ENCODE peak calls at places on chromosome 4, in four cellular contexts. Q, P, W and D are unnamed samples.
A peak's percentile ranks its signal among the peaks of the same experiment; 100 is the strongest.

GRCh38 chr4:56723201-56723605 is 42.1 kb upstream of the HOPX start:
- ATAC-seq in Q (no peak), P (no peak), W (no peak), D (no peak)

GRCh38 chr4:180932365-180933001 is 1310.7 kb upstream of the TENM3 start:
- ATAC-seq in Q (no peak), P (no peak), W (no peak), D (no peak)

GRCh38 chr4:23877758-23878229 is 12.1 kb downstream of the PPARGC1A start:
- ATAC-seq in Q (no peak), P (peak; percentile 78), W (peak; percentile 56), D (no peak)

GRCh38 chr4:145625677-145626622 is 6.8 kb downstream of the MMAA start:
- ATAC-seq in Q (no peak), P (no peak), W (no peak), D (no peak)

GRCh38 chr4:113781439-113782040 is 20.0 kb upstream of the CAMK2D start:
- ATAC-seq in Q (no peak), P (no peak), W (no peak), D (no peak)

GRCh38 chr4:18691431-18692200 is 670.1 kb upstream of the LCORL start:
- ATAC-seq in Q (no peak), P (no peak), W (no peak), D (no peak)

GRCh38 chr4:182483685-182484084 is 240.5 kb downstream of the TENM3 start:
- ATAC-seq in Q (no peak), P (no peak), W (no peak), D (no peak)

GRCh38 chr4:94974773-94975172 is 217.0 kb downstream of the BMPR1B start:
- ATAC-seq in Q (peak; percentile 70), P (no peak), W (no peak), D (no peak)

GRCh38 chr4:180550106-180550505 is 1693.1 kb upstream of the TENM3 start:
- ATAC-seq in Q (no peak), P (no peak), W (no peak), D (no peak)

GRCh38 chr4:117771647-117772337 is 262.5 kb upstream of the NDST3 start:
- ATAC-seq in Q (no peak), P (no peak), W (no peak), D (no peak)

GRCh38 chr4:2141762-2142520 is 82.8 kb downstream of the NAT8L start:
- ATAC-seq in Q (no peak), P (peak; percentile 31), W (no peak), D (no peak)

GRCh38 chr4:43607400-43607799 is 714.9 kb downstream of the GRXCR1 start:
- ATAC-seq in Q (no peak), P (no peak), W (no peak), D (no peak)

GRCh38 chr4:179344861-179345260 is 1902.6 kb upstream of the AGA start:
- ATAC-seq in Q (no peak), P (no peak), W (no peak), D (no peak)

GRCh38 chr4:73432169-73433000 is 3.6 kb upstream of the AFP start:
- ATAC-seq in Q (no peak), P (no peak), W (no peak), D (no peak)

GRCh38 chr4:59630235-59630634 is 1569.9 kb upstream of the ADGRL3 start:
- ATAC-seq in Q (no peak), P (no peak), W (no peak), D (no peak)

GRCh38 chr4:174210952-174211490 is 72.4 kb downstream of the FBXO8 start:
- ATAC-seq in Q (no peak), P (no peak), W (no peak), D (no peak)

GRCh38 chr4:121009578-121010338 is 62.6 kb downstream of the NDNF start:
- ATAC-seq in Q (no peak), P (no peak), W (no peak), D (no peak)

GRCh38 chr4:145280541-145280940 is 100.2 kb upstream of the OTUD4 start:
- ATAC-seq in Q (no peak), P (no peak), W (no peak), D (no peak)

GRCh38 chr4:41405464-41405863 is 132.5 kb upstream of the LIMCH1 start:
- ATAC-seq in Q (peak; percentile 42), P (no peak), W (no peak), D (no peak)

GRCh38 chr4:152591361-152591760 is 55.5 kb upstream of the FBXW7 start:
- ATAC-seq in Q (no peak), P (peak; percentile 87), W (no peak), D (peak; percentile 76)

GRCh38 chr4:118741456-118741855 is 56.3 kb downstream of the METTL14 start:
- ATAC-seq in Q (no peak), P (peak; percentile 40), W (peak; percentile 34), D (peak; percentile 21)

GRCh38 chr4:77074961-77075855 is 581 bp downstream of the CCNI start:
- ATAC-seq in Q (peak; percentile 35), P (peak; percentile 84), W (peak; percentile 75), D (peak; percentile 57)

GRCh38 chr4:2337896-2338295 is 76.0 kb upstream of the MXD4 start:
- ATAC-seq in Q (no peak), P (no peak), W (no peak), D (no peak)

GRCh38 chr4:122679317-122679716 is 53.2 kb upstream of the BBS12 start:
- ATAC-seq in Q (no peak), P (no peak), W (no peak), D (no peak)

GRCh38 chr4:184215709-184216328 is 1.9 kb downstream of the ENPP6 start:
- ATAC-seq in Q (no peak), P (no peak), W (no peak), D (no peak)

GRCh38 chr4:38654273-38654672 is 9.7 kb upstream of the KLF3 start:
- ATAC-seq in Q (no peak), P (no peak), W (no peak), D (no peak)

GRCh38 chr4:74942251-74942917 is 9.5 kb downstream of the PARM1 start:
- ATAC-seq in Q (no peak), P (no peak), W (no peak), D (no peak)

GRCh38 chr4:673349-674091 is 556 bp downstream of the ATP5ME start:
- ATAC-seq in Q (no peak), P (peak; percentile 34), W (peak; percentile 30), D (peak; percentile 13)

GRCh38 chr4:8683462-8683861 is 90.9 kb downstream of the CPZ start:
- ATAC-seq in Q (no peak), P (no peak), W (no peak), D (no peak)

GRCh38 chr4:19961092-19961491 is 290.6 kb upstream of the SLIT2 start:
- ATAC-seq in Q (no peak), P (no peak), W (no peak), D (no peak)

GRCh38 chr4:56641494-56642051 is 39.5 kb downstream of the HOPX start:
- ATAC-seq in Q (peak; percentile 89), P (no peak), W (no peak), D (no peak)

GRCh38 chr4:136156947-136157346 is 1375.3 kb downstream of the PCDH18 start:
- ATAC-seq in Q (no peak), P (no peak), W (no peak), D (no peak)

GRCh38 chr4:15144249-15144966 is 142.1 kb downstream of the CPEB2 start:
- ATAC-seq in Q (no peak), P (no peak), W (no peak), D (no peak)

GRCh38 chr4:123640271-123640670 is 243.7 kb downstream of the SPRY1 start:
- ATAC-seq in Q (no peak), P (no peak), W (no peak), D (no peak)

GRCh38 chr4:96598465-96598864 is 758.6 kb downstream of the PDHA2 start:
- ATAC-seq in Q (no peak), P (no peak), W (no peak), D (no peak)

GRCh38 chr4:6804082-6804752 is 21.7 kb downstream of the KIAA0232 start:
- ATAC-seq in Q (no peak), P (no peak), W (no peak), D (no peak)

GRCh38 chr4:6803246-6803645 is 20.7 kb downstream of the KIAA0232 start:
- ATAC-seq in Q (no peak), P (no peak), W (no peak), D (no peak)

GRCh38 chr4:6811165-6811564 is 28.6 kb downstream of the KIAA0232 start:
- ATAC-seq in Q (no peak), P (no peak), W (no peak), D (no peak)

GRCh38 chr4:6808259-6808658 is 25.7 kb downstream of the KIAA0232 start:
- ATAC-seq in Q (no peak), P (peak; percentile 30), W (no peak), D (no peak)

GRCh38 chr4:6806924-6807676 is 24.6 kb downstream of the KIAA0232 start:
- ATAC-seq in Q (no peak), P (no peak), W (no peak), D (no peak)
- H3K4me3 ChIP-seq in Q (no peak overlapping the region), P (no peak overlapping the region), W (no peak overlapping the region), D (no peak overlapping the region)

GRCh38 chr4:81405900-81406401 is 65.8 kb downstream of the RASGEF1B start:
- ATAC-seq in Q (peak; percentile 85), P (peak; percentile 70), W (peak; percentile 87), D (peak; percentile 75)
- H3K4me3 ChIP-seq in Q (no peak overlapping the region), P (peak overlapping the region; percentile 26), W (no peak overlapping the region), D (peak overlapping the region; percentile 13)

GRCh38 chr4:129968778-129969177 is 872.8 kb downstream of the C4orf33 start:
- ATAC-seq in Q (no peak), P (no peak), W (no peak), D (no peak)
- H3K4me3 ChIP-seq in Q (no peak overlapping the region), P (no peak overlapping the region), W (no peak overlapping the region), D (no peak overlapping the region)

DNA sequence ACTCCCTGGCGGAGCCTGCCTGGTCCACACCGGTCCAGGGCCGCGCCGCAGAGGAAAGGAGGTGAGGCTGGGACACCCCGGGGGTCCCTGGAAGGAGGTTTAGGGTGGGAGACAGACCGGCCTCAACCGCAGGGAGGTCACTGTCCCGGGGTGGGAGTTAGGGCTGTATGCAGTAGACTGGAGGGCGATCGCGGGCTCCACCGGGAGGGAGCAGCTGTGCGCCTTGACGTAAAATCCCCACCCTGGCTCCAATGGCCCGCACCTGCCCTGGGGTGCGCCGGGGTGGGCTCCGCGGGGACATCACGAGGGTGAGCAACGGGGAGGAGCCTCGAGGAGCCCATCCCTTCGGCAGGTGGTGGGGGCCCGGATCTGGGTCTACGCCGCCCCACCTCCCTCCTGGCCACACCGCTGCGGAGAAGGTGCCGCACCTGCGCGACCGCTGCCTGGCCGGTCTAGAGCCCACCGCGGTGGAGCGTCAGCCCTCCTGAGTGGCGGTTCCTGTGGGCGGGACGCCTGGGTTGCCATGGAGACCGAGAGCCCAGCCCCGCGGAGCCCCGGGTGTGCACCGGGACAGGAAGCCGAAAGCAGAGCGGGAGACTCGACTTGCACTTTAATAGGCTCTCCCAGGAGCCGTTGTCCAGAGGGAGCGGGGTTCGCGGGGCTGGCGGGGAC is 105.1 kb downstream of the ADRA2C start:
- ATAC-seq in Q (no peak), P (no peak), W (no peak), D (no peak)
- H3K4me3 ChIP-seq in Q (no peak overlapping the region), P (no peak overlapping the region), W (no peak overlapping the region), D (no peak overlapping the region)

GRCh38 chr4:80115368-80116181 is 42.5 kb upstream of the ANTXR2 start:
- ATAC-seq in Q (no peak), P (no peak), W (no peak), D (no peak)
- H3K4me3 ChIP-seq in Q (no peak overlapping the region), P (no peak overlapping the region), W (no peak overlapping the region), D (no peak overlapping the region)

DNA sequence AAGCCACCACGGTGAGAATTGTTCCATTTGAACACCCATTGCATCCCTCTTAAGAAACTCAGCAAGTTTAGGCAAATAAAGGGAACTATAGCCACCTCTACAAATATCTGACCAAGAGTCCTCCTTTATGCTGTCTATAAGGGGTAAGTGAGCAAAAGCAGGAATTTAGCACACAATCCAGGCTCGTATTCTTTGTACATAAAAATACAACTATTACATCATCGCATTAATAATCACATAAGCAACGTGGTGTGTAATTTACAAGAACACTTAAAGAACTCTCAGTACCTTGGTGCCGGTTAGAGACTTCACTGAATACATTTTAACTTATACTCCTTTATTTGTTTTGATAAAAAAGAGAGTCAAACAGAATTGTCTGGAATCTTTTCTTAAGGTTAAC is 38.8 kb downstream of the PALLD start:
- ATAC-seq in Q (no peak), P (no peak), W (no peak), D (no peak)
- H3K4me3 ChIP-seq in Q (no peak overlapping the region), P (no peak overlapping the region), W (no peak overlapping the region), D (no peak overlapping the region)